ENCODE peak calls at places on chromosomes 7 and 10, in five cellular contexts. G is body of pancreas; O is Peyer's patch; R is CD8-positive, alpha-beta T cell; Y is epithelial cell of esophagus. H is an unnamed sample.

GRCh38 chr10:61888744-61889143 is 12.8 kb upstream of the ARID5B start:
- DNase-seq in G (no peak), R (no peak), Y (peak), O (no peak), H (peak)

GRCh38 chr7:156091515-156092080 is 279.3 kb upstream of the SHH start:
- DNase-seq in Y (no peak), O (no peak), R (no peak), G (no peak), H (no peak)

GRCh38 chr10:3935141-3935540 is 150.1 kb upstream of the KLF6 start:
- DNase-seq in G (no peak), O (no peak), R (peak), Y (peak), H (peak)

GRCh38 chr10:97714401-97715258 is 1.1 kb downstream of the MARVELD1 start:
- DNase-seq in Y (peak), O (peak), R (no peak), G (peak), H (peak)

GRCh38 chr10:50641636-50642035 is 17.9 kb upstream of the SGMS1 start:
- DNase-seq in O (no peak), R (no peak), G (no peak), Y (peak), H (no peak)

GRCh38 chr10:131874991-131875451 is 25.8 kb upstream of the PPP2R2D start:
- DNase-seq in R (peak), G (peak), O (peak), Y (peak), H (peak)

GRCh38 chr7:28018446-28018845 is 162.1 kb downstream of the JAZF1 start:
- DNase-seq in G (no peak), O (no peak), R (no peak), Y (no peak), H (peak)

GRCh38 chr7:47954231-47954911 is 6.1 kb upstream of the PKD1L1 start:
- DNase-seq in O (no peak), Y (no peak), G (no peak), R (no peak), H (no peak)

GRCh38 chr7:151248191-151249033 is at the start of gene SMARCD3:
- DNase-seq in R (peak), G (peak), O (peak), Y (peak), H (no peak)

GRCh38 chr10:28036587-28036986 is 37.7 kb upstream of the ODAD2 start:
- DNase-seq in G (no peak), Y (no peak), R (no peak), O (no peak), H (no peak)

GRCh38 chr10:73774637-73775036 is 7.2 kb upstream of the CHCHD1 start:
- DNase-seq in Y (peak), R (peak), O (no peak), G (no peak), H (peak)

GRCh38 chr7:104059103-104059502 is 69.6 kb upstream of the RELN start:
- DNase-seq in R (no peak), Y (no peak), G (no peak), O (no peak), H (no peak)

GRCh38 chr10:132326925-132327324 is 5.1 kb upstream of the LRRC27 start:
- DNase-seq in Y (no peak), R (no peak), O (no peak), G (no peak), H (no peak)

GRCh38 chr10:89032141-89032814 is 41.7 kb downstream of the FAS start:
- DNase-seq in R (no peak), Y (peak), O (no peak), G (no peak), H (peak)

GRCh38 chr10:43218951-43219837 is 47.7 kb downstream of the RASGEF1A start:
- DNase-seq in O (peak), G (no peak), Y (no peak), R (no peak), H (no peak)

GRCh38 chr7:66050990-66051424 is 24.6 kb upstream of the ASL start:
- DNase-seq in O (no peak), Y (peak), G (peak), R (no peak), H (peak)

GRCh38 chr7:29197916-29198315 is 3.3 kb downstream of the CHN2 start:
- DNase-seq in Y (no peak), R (no peak), G (no peak), O (no peak), H (no peak)

GRCh38 chr7:825386-825785 is 6.9 kb upstream of the SUN1 start:
- DNase-seq in Y (no peak), R (no peak), G (no peak), O (no peak), H (no peak)

GRCh38 chr7:823639-824038 is 8.6 kb upstream of the SUN1 start:
- DNase-seq in G (no peak), O (peak), Y (no peak), R (no peak), H (peak)

GRCh38 chr7:824106-824505 is 8.2 kb upstream of the SUN1 start:
- DNase-seq in O (no peak), R (no peak), G (no peak), Y (no peak), H (no peak)

GRCh38 chr7:826230-826905 is 5.9 kb upstream of the SUN1 start:
- DNase-seq in Y (no peak), G (no peak), R (no peak), O (no peak), H (no peak)

GRCh38 chr7:824664-825063 is 7.6 kb upstream of the SUN1 start:
- DNase-seq in O (no peak), Y (no peak), G (no peak), R (no peak), H (no peak)
- H3K4me3 ChIP-seq in O (no peak), Y (no peak), G (no peak), R (no peak), H (no peak)

GRCh38 chr10:49609283-49610014 is 661 bp upstream of the SLC18A3 start:
- DNase-seq in Y (no peak), G (no peak), O (peak), R (no peak), H (no peak)
- H3K4me3 ChIP-seq in Y (no peak), G (no peak), O (no peak), R (no peak), H (no peak)

GRCh38 chr7:35856175-35856574 is 55.3 kb downstream of the SEPTIN7 start:
- DNase-seq in O (no peak), Y (no peak), R (no peak), G (no peak), H (no peak)

GRCh38 chr7:35865287-35865686 is 64.4 kb downstream of the SEPTIN7 start:
- DNase-seq in Y (no peak), R (no peak), O (no peak), G (no peak), H (peak)

DNA sequence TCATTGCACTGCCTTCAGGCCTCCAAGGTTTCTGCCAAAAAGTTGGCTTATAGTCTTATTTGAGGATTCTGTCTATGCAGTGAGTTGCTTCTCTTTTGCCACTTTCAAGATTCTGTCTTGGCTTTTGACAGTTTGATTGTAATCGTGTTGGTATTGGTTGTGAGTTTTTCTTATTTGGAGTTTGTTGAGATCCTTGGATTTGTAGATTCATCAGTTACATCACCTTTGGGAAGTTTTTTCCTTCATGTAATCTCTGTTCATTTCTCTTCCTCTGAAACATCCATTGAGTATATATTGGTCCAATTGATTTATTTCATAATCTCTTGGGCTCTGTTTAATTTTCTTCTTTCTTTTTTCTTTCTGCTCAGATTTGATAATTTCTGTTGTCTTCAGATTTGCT is 59.8 kb downstream of the SEPTIN7 start:
- DNase-seq in R (no peak), G (no peak), Y (no peak), O (no peak), H (no peak)
- H3K4me3 ChIP-seq in R (no peak), G (no peak), Y (no peak), O (no peak), H (no peak)

GRCh38 chr7:1189986-1190772 is 30.2 kb upstream of the ZFAND2A start:
- DNase-seq in Y (no peak), R (no peak), O (no peak), G (no peak), H (no peak)

GRCh38 chr7:1188720-1189294 is 28.8 kb upstream of the ZFAND2A start:
- DNase-seq in G (no peak), R (no peak), Y (no peak), O (no peak), H (no peak)

GRCh38 chr7:1193593-1194424 is 33.8 kb upstream of the ZFAND2A start:
- DNase-seq in G (peak), O (peak), Y (peak), R (peak), H (peak)

GRCh38 chr7:1196950-1197349 is 35.7 kb upstream of the UNCX start:
- DNase-seq in G (no peak), O (no peak), Y (no peak), R (no peak), H (no peak)

DNA sequence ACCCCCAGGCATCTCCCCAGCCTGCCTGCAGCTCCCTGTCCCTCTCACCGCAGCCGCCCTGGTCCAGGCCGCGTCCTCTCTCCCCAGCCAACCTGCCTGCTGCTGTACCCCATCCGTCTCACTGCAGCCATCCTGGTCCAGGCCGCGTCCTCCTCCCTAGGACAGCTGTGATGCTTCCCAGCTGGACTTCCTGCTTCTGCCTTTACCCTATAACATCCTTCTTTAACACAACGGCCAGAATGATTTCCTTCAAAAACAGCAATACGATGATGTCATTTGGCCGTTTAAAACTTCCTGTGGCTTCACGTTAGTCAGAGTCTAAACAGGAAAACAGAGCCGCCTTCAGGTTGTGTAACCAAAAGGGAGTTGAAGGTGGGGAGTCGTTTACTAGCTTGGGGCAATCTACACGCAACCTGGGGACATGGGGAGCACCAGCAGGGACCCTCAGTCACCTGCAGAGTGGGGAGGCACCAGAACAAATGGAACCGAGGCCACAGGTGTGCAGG is 32.2 kb upstream of the ZFAND2A start:
- DNase-seq in O (no peak), R (no peak), Y (peak), G (no peak), H (peak)
- H3K4me3 ChIP-seq in O (no peak), R (no peak), Y (no peak), G (no peak), H (no peak)

GRCh38 chr10:70441161-70441876 is at the start of gene NODAL:
- DNase-seq in Y (no peak), O (no peak), G (no peak), R (no peak), H (no peak)
- H3K4me3 ChIP-seq in Y (no peak), O (peak), G (no peak), R (peak), H (no peak)

GRCh38 chr7:30678805-30679204 is 3.5 kb downstream of the CRHR2 start:
- DNase-seq in R (no peak), G (no peak), O (no peak), Y (no peak), H (no peak)
- H3K4me3 ChIP-seq in R (no peak), G (no peak), O (no peak), Y (no peak), H (no peak)

GRCh38 chr7:152925412-152926147 is 166.0 kb downstream of the ACTR3B start:
- DNase-seq in G (no peak), Y (no peak), R (no peak), O (no peak), H (no peak)

GRCh38 chr7:152922318-152923081 is 162.9 kb downstream of the ACTR3B start:
- DNase-seq in Y (no peak), R (no peak), O (no peak), G (no peak), H (no peak)

GRCh38 chr7:152924238-152924637 is 164.7 kb downstream of the ACTR3B start:
- DNase-seq in O (no peak), Y (no peak), R (no peak), G (no peak), H (no peak)

GRCh38 chr7:152923711-152924110 is 164.2 kb downstream of the ACTR3B start:
- DNase-seq in G (no peak), O (no peak), R (no peak), Y (no peak), H (no peak)

GRCh38 chr7:152924826-152925411 is 165.4 kb downstream of the ACTR3B start:
- DNase-seq in Y (no peak), O (no peak), G (no peak), R (no peak), H (no peak)
- H3K4me3 ChIP-seq in Y (no peak), O (no peak), G (peak), R (no peak), H (no peak)